ENCODE peak calls at places on chromosomes 7 and 10, in four cellular contexts. One of them, this sample, is unnamed.

GRCh38 chr7:44767912-44768662 is 19.4 kb downstream of the ZMIZ2 start:
- DNase-seq in ovary: peak; percentile 83
- DNase-seq in heart left ventricle: peak; percentile 68
- DNase-seq in H1: no peak
- DNase-seq in this sample: no peak

GRCh38 chr7:85030893-85031292 is 156.0 kb downstream of the SEMA3D start:
- DNase-seq in H1: no peak
- DNase-seq in heart left ventricle: no peak
- DNase-seq in ovary: no peak
- DNase-seq in this sample: no peak

GRCh38 chr7:139620676-139621344 is 97.3 kb downstream of the CLEC2L start:
- DNase-seq in heart left ventricle: no peak
- DNase-seq in H1: peak; percentile 93
- DNase-seq in ovary: no peak
- DNase-seq in this sample: peak; percentile 37

GRCh38 chr7:142882338-142882678 is 3.2 kb downstream of the TRPV6 start:
- DNase-seq in heart left ventricle: peak; percentile 3
- DNase-seq in ovary: no peak
- DNase-seq in H1: no peak
- DNase-seq in this sample: no peak

GRCh38 chr7:28125381-28126046 is 55.1 kb downstream of the JAZF1 start:
- DNase-seq in heart left ventricle: no peak
- DNase-seq in ovary: no peak
- DNase-seq in H1: no peak
- DNase-seq in this sample: no peak

GRCh38 chr10:113094114-113094486 is 144.1 kb downstream of the TCF7L2 start:
- DNase-seq in heart left ventricle: no peak
- DNase-seq in H1: no peak
- DNase-seq in ovary: no peak
- DNase-seq in this sample: no peak

GRCh38 chr10:90125966-90126600 is 424.7 kb downstream of the KIF20B start:
- DNase-seq in H1: no peak
- DNase-seq in ovary: no peak
- DNase-seq in heart left ventricle: no peak
- DNase-seq in this sample: no peak

GRCh38 chr7:32890553-32891045 is 961 bp downstream of the KBTBD2 start:
- DNase-seq in heart left ventricle: no peak
- DNase-seq in ovary: peak; percentile 31
- DNase-seq in H1: no peak
- DNase-seq in this sample: peak; percentile 33

GRCh38 chr7:69800495-69800894 is 202.2 kb downstream of the AUTS2 start:
- DNase-seq in H1: no peak
- DNase-seq in heart left ventricle: no peak
- DNase-seq in ovary: no peak
- DNase-seq in this sample: peak; percentile 64

GRCh38 chr10:132911712-132912097 is 30.7 kb downstream of the CFAP46 start:
- DNase-seq in H1: no peak
- DNase-seq in heart left ventricle: no peak
- DNase-seq in ovary: no peak
- DNase-seq in this sample: no peak

GRCh38 chr10:129855836-129856563 is 108.1 kb downstream of the EBF3 start:
- DNase-seq in heart left ventricle: no peak
- DNase-seq in H1: no peak
- DNase-seq in ovary: no peak
- DNase-seq in this sample: no peak

GRCh38 chr10:112224933-112225529 is 41.5 kb upstream of the GPAM start:
- DNase-seq in heart left ventricle: no peak
- DNase-seq in H1: no peak
- DNase-seq in ovary: no peak
- DNase-seq in this sample: no peak

GRCh38 chr7:74174606-74175082 is 488 bp downstream of the EIF4H start:
- DNase-seq in ovary: peak; percentile 45
- DNase-seq in heart left ventricle: peak; percentile 38
- DNase-seq in H1: no peak
- DNase-seq in this sample: peak; percentile 36

GRCh38 chr7:101502466-101503098 is 126.5 kb downstream of the MYL10 start:
- DNase-seq in H1: no peak
- DNase-seq in heart left ventricle: no peak
- DNase-seq in ovary: no peak
- DNase-seq in this sample: no peak

GRCh38 chr7:5422324-5423271 is 1.0 kb downstream of the TNRC18 start:
- DNase-seq in ovary: peak; percentile 43
- DNase-seq in heart left ventricle: peak; percentile 35
- DNase-seq in H1: peak; percentile 67
- DNase-seq in this sample: no peak

GRCh38 chr10:8065651-8066050 is 11.2 kb downstream of the GATA3 start:
- DNase-seq in H1: no peak
- DNase-seq in ovary: no peak
- DNase-seq in heart left ventricle: no peak
- DNase-seq in this sample: no peak

GRCh38 chr10:93074597-93075368 is 1.1 kb downstream of the CYP26A1 start:
- DNase-seq in heart left ventricle: no peak
- DNase-seq in ovary: no peak
- DNase-seq in H1: peak; percentile 82
- DNase-seq in this sample: no peak
- H3K4me1 ChIP-seq in heart left ventricle: peaks cover 34% of the 10 kb centered on the region
- H3K4me1 ChIP-seq in ovary: peaks cover 11% of the 10 kb centered on the region
- H3K4me1 ChIP-seq in H1: peaks cover 30% of the 10 kb centered on the region
- H3K4me1 ChIP-seq in this sample: peaks cover 19% of the 10 kb centered on the region

DNA sequence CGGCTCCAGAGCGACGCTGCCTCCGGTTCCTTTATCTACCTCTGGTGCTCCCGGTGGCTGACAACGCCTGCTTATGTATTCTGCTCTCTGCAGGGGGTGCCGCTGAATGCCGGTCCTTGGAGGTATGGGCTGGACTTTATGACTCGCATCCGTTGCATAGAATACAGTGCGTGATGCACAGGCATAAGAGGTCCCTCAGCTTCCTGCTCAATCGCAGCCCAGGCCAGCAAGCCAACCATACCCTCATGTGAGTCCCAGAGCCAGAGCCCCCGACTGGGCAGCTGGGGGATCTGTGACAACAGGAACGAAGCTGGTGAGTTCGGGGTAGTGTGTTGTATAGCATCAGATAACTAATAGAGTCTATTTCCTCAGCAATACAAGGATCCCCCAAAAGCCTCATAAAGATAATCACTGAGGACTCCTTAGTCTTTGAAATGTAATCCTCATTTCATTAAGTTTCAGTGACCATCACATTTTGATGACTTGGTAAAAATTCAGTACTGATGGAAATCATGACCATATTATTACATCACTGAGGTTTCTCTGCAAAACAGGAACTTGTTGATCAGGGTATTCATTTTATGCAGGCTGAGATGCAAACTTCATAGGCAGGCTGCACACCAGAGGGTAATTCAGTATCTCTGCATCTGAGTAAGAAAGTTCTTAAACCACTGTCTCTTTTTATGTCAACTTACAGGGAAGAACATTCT is 607.8 kb downstream of the PTPRN2 start:
- DNase-seq in H1: no peak
- DNase-seq in ovary: no peak
- DNase-seq in heart left ventricle: no peak
- DNase-seq in this sample: no peak
- TF ChIP-seq CTCF in H1: no peak
- TF ChIP-seq CTCF in ovary: no peak
- TF ChIP-seq CTCF in heart left ventricle: no peak
- TF ChIP-seq CTCF in this sample: no peak

GRCh38 chr10:103175580-103176285 is 17.3 kb downstream of the NT5C2 start:
- DNase-seq in ovary: no peak
- DNase-seq in H1: peak; percentile 47
- DNase-seq in heart left ventricle: no peak
- DNase-seq in this sample: no peak
- H3K4me3 ChIP-seq in ovary: no peak overlapping the region
- H3K4me3 ChIP-seq in H1: no peak overlapping the region
- H3K4me3 ChIP-seq in heart left ventricle: no peak overlapping the region
- H3K4me3 ChIP-seq in this sample: no peak overlapping the region

GRCh38 chr10:124669824-124670654 is 74.1 kb downstream of the FAM53B start:
- DNase-seq in ovary: no peak
- DNase-seq in H1: no peak
- DNase-seq in heart left ventricle: no peak
- DNase-seq in this sample: no peak
- H3K4me1 ChIP-seq in ovary: peaks cover 32% of the 10 kb centered on the region
- H3K4me1 ChIP-seq in H1: peaks cover 8% of the 10 kb centered on the region
- H3K4me1 ChIP-seq in heart left ventricle: peaks cover 96% of the 10 kb centered on the region
- H3K4me1 ChIP-seq in this sample: peaks cover 58% of the 10 kb centered on the region

DNA sequence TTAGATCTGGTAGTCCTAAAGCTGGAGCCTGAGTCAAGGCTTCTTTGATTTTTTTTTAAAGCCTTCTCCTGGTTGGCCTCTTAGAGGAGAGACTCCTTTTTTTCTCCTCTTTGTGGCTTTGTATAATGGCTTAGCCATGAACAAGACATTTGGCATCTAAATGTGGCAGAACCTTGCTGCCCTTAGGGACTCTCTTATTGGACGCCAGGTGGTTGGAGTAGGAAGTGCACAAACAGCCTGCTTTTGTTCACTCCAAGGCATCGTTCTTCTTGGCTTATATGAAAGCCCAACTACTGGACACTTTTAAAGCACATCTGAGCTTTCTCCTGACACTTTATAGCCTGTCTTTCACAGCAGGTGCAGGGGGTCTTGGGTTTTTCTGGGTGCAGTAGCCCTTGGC is 25.0 kb downstream of the ZPBP start:
- DNase-seq in H1: no peak
- DNase-seq in heart left ventricle: no peak
- DNase-seq in ovary: no peak
- DNase-seq in this sample: no peak
- TF ChIP-seq CTCF in H1: no peak
- TF ChIP-seq CTCF in heart left ventricle: peak; percentile 18
- TF ChIP-seq CTCF in ovary: no peak
- TF ChIP-seq CTCF in this sample: no peak

GRCh38 chr7:149610441-149611011 is 112.9 kb upstream of the ZNF746 start:
- DNase-seq in heart left ventricle: no peak
- DNase-seq in H1: no peak
- DNase-seq in ovary: no peak
- DNase-seq in this sample: no peak

GRCh38 chr7:149620961-149621360 is 123.4 kb upstream of the ZNF746 start:
- DNase-seq in ovary: no peak
- DNase-seq in heart left ventricle: no peak
- DNase-seq in H1: no peak
- DNase-seq in this sample: no peak

GRCh38 chr7:149616898-149617297 is 119.3 kb upstream of the ZNF746 start:
- DNase-seq in ovary: no peak
- DNase-seq in H1: no peak
- DNase-seq in heart left ventricle: no peak
- DNase-seq in this sample: no peak

GRCh38 chr7:149621776-149622175 is 124.2 kb upstream of the ZNF746 start:
- DNase-seq in heart left ventricle: no peak
- DNase-seq in H1: no peak
- DNase-seq in ovary: no peak
- DNase-seq in this sample: no peak

DNA sequence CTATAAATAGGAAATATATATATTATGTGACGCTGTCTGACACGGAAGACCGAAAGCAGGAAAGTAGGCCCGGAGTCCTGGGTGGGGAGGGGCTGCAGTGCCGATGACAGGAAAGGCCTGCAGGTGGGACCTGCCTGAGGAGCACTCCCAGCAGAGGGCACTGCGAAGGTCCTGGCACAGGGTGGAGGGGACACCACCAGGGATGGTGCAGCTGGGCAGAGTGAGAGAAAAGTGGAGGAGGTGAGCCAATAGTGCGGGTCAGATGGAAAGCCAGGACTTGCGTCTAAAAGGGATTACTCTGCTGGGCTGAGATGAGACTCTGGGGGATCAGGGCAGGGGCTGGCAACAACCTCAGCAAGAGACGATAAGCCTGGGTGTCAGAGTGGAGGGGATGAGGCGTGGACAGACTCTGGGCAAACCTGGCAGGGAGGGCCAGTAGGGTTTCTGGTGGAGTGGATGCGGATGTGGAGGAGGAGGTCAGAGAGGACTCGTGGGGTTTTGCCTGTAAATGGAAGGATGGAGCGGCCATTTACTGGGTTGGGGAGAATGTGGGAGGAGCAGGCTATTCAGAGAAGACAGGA is 118.2 kb upstream of the ZNF746 start:
- DNase-seq in heart left ventricle: peak; percentile 21
- DNase-seq in ovary: no peak
- DNase-seq in H1: peak; percentile 49
- DNase-seq in this sample: no peak
- H3K4me3 ChIP-seq in heart left ventricle: no peak overlapping the region
- H3K4me3 ChIP-seq in ovary: no peak overlapping the region
- H3K4me3 ChIP-seq in H1: no peak overlapping the region
- H3K4me3 ChIP-seq in this sample: no peak overlapping the region

GRCh38 chr7:50314778-50315177 is 10.3 kb downstream of the IKZF1 start:
- DNase-seq in heart left ventricle: no peak
- DNase-seq in ovary: no peak
- DNase-seq in H1: peak; percentile 58
- DNase-seq in this sample: no peak

GRCh38 chr7:50315739-50316671 is 11.5 kb downstream of the IKZF1 start:
- DNase-seq in ovary: no peak
- DNase-seq in heart left ventricle: no peak
- DNase-seq in H1: no peak
- DNase-seq in this sample: no peak

GRCh38 chr7:50312589-50313162 is 8.2 kb downstream of the IKZF1 start:
- DNase-seq in heart left ventricle: no peak
- DNase-seq in ovary: no peak
- DNase-seq in H1: no peak
- DNase-seq in this sample: no peak

GRCh38 chr7:50317221-50317678 is 12.7 kb downstream of the IKZF1 start:
- DNase-seq in ovary: no peak
- DNase-seq in H1: no peak
- DNase-seq in heart left ventricle: no peak
- DNase-seq in this sample: no peak

GRCh38 chr7:50315193-50315592 is 10.7 kb downstream of the IKZF1 start:
- DNase-seq in heart left ventricle: no peak
- DNase-seq in ovary: no peak
- DNase-seq in H1: no peak
- DNase-seq in this sample: no peak
- H3K4me1 ChIP-seq in heart left ventricle: no peaks in the 10 kb centered on the region
- H3K4me1 ChIP-seq in ovary: no peaks in the 10 kb centered on the region
- H3K4me1 ChIP-seq in H1: peaks cover 20% of the 10 kb centered on the region
- H3K4me1 ChIP-seq in this sample: no peaks in the 10 kb centered on the region

DNA sequence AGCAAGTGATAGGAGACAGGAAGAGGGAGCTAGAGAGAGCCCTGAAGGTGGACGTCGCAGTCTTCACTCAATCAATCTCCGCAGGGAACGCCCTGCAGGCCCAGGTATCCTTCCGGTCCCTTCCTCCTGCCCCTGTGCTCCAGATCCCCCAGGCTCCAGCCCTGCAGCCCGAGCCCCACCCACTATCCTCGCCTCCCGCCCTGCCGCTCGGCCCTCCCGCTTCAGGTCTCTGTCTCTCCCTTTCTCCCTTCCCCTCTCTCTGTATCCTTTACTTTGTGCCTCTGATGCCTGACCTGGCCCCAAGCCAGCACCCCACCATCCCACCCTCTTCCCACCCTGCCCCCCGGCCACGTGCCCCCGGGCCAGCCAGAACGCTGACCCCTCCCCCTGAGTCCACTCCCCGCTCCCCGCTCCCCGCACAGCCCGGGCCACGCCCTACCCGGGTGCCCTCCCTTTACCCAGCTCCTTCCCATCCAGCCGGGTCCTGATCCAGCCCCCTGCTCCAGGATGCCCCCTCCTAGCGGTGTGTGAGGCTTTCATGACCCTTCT is 127.7 kb downstream of the UBE2H start:
- DNase-seq in ovary: peak; percentile 57
- DNase-seq in heart left ventricle: peak; percentile 44
- DNase-seq in H1: peak; percentile 91
- DNase-seq in this sample: peak; percentile 67
- TF ChIP-seq CTCF in ovary: no peak
- TF ChIP-seq CTCF in heart left ventricle: no peak
- TF ChIP-seq CTCF in H1: peak; percentile 45
- TF ChIP-seq CTCF in this sample: no peak

This sample was measured in lung.